ENCODE peak calls at places on chromosomes 13 and 19, in six cellular contexts. H is body of pancreas, L is omental fat pad, B is breast epithelium, V is left ventricle myocardium inferior, Z is neural crest cell. I is an unnamed sample.

GRCh38 chr13:42967660-42968059 is 24.4 kb downstream of the EPSTI1 start:
- DNase-seq in L (no peak), H (no peak), Z (no peak), B (no peak), V (no peak), I (no peak)

GRCh38 chr13:70723732-70724131 is 615.5 kb upstream of the KLHL1 start:
- DNase-seq in H (no peak), Z (no peak), L (no peak), B (no peak), V (no peak), I (no peak)

GRCh38 chr13:33251131-33251629 is 34.4 kb downstream of the STARD13 start:
- DNase-seq in V (no peak), L (no peak), B (no peak), Z (no peak), H (no peak), I (no peak)

GRCh38 chr13:49998714-49999624 is 2.1 kb downstream of the TRIM13 start:
- DNase-seq in V (no peak), B (no peak), L (no peak), H (no peak), Z (no peak), I (no peak)

GRCh38 chr13:87666826-87667225 is 4.3 kb upstream of the SLITRK5 start:
- DNase-seq in Z (no peak), V (no peak), L (no peak), H (no peak), B (no peak), I (no peak)

GRCh38 chr13:30792257-30793000 is 57.1 kb downstream of the ALOX5AP start:
- DNase-seq in V (peak; percentile 77), B (peak; percentile 91), L (no peak), H (peak; percentile 80), Z (no peak), I (peak; percentile 76)

GRCh38 chr19:31408460-31409124 is 59.4 kb upstream of the TSHZ3 start:
- DNase-seq in H (no peak), Z (no peak), L (no peak), B (no peak), V (no peak), I (no peak)

GRCh38 chr13:19264711-19265110 is 83.1 kb upstream of the TUBA3C start:
- DNase-seq in H (no peak), Z (no peak), B (no peak), V (no peak), L (no peak), I (no peak)

GRCh38 chr19:33098023-33098652 is 17.2 kb downstream of the GPATCH1 start:
- DNase-seq in B (no peak), V (no peak), H (peak; percentile 28), L (no peak), Z (no peak), I (no peak)

GRCh38 chr19:41265376-41266153 is 1.4 kb downstream of the HNRNPUL1 start:
- DNase-seq in H (peak; percentile 10), V (no peak), B (no peak), L (no peak), Z (peak; percentile 2), I (no peak)

GRCh38 chr13:30892966-30893365 is 13.1 kb upstream of the MEDAG start:
- DNase-seq in H (peak; percentile 33), Z (peak; percentile 47), L (no peak), V (no peak), B (no peak), I (no peak)

GRCh38 chr19:19459707-19460251 is 54.3 kb downstream of the GATAD2A start:
- DNase-seq in V (peak; percentile 46), Z (no peak), B (no peak), H (peak; percentile 35), L (no peak), I (no peak)

GRCh38 chr19:10037809-10038208 is 24.5 kb downstream of the RDH8 start:
- DNase-seq in L (no peak), B (no peak), H (peak; percentile 49), Z (no peak), V (no peak), I (no peak)

GRCh38 chr19:45076851-45077730 is 813 bp upstream of the ZNF296 start:
- DNase-seq in H (no peak), B (no peak), L (no peak), V (no peak), Z (no peak), I (no peak)

GRCh38 chr13:107721436-107721835 is 493.9 kb downstream of the LIG4 start:
- DNase-seq in V (no peak), B (no peak), Z (no peak), H (no peak), L (no peak), I (no peak)

GRCh38 chr13:28716511-28716910 is 2.3 kb downstream of the SLC46A3 start:
- DNase-seq in Z (no peak), B (peak; percentile 38), H (peak; percentile 56), L (no peak), V (peak; percentile 30), I (peak; percentile 7)

GRCh38 chr19:33385956-33386355 is 12.4 kb downstream of the CEBPG start:
- DNase-seq in L (no peak), Z (no peak), V (peak; percentile 60), H (no peak), B (no peak), I (no peak)

GRCh38 chr13:100129605-100130004 is 40.7 kb downstream of the PCCA start:
- DNase-seq in H (no peak), V (no peak), B (no peak), Z (no peak), L (no peak), I (no peak)

GRCh38 chr19:33252418-33252962 is 26.8 kb upstream of the SLC7A10 start:
- DNase-seq in L (no peak), H (no peak), V (no peak), B (no peak), Z (no peak), I (no peak)

GRCh38 chr19:18889949-18890745 is 5.8 kb downstream of the CERS1 start:
- DNase-seq in Z (no peak), V (no peak), H (no peak), L (no peak), B (no peak), I (no peak)

GRCh38 chr19:33406521-33407139 is 33.1 kb downstream of the CEBPG start:
- DNase-seq in V (peak; percentile 69), Z (peak; percentile 95), H (peak; percentile 82), B (no peak), L (peak; percentile 83), I (peak; percentile 80)

GRCh38 chr19:11535792-11536595 is 2.7 kb upstream of the CNN1 start:
- DNase-seq in B (peak; percentile 90), L (peak; percentile 95), V (peak; percentile 92), Z (peak; percentile 92), H (peak; percentile 96), I (peak; percentile 88)

GRCh38 chr19:7657047-7657779 is 11.6 kb upstream of the RETN start:
- DNase-seq in L (no peak), Z (no peak), H (no peak), V (no peak), B (no peak), I (no peak)

GRCh38 chr13:99977912-99978780 is 3.4 kb upstream of the ZIC2 start:
- DNase-seq in V (no peak), Z (no peak), B (no peak), L (no peak), H (no peak), I (no peak)

GRCh38 chr13:94947965-94948371 is 235.6 kb upstream of the SOX21 start:
- DNase-seq in B (no peak), Z (no peak), H (no peak), L (no peak), V (no peak), I (peak; percentile 55)

GRCh38 chr13:94947392-94947791 is 235.0 kb upstream of the SOX21 start:
- DNase-seq in L (no peak), B (no peak), Z (no peak), V (no peak), H (no peak), I (no peak)

GRCh38 chr13:94952787-94953186 is 240.4 kb upstream of the SOX21 start:
- DNase-seq in V (no peak), Z (no peak), H (no peak), L (no peak), B (no peak), I (no peak)

GRCh38 chr13:94950303-94950702 is 238.0 kb upstream of the SOX21 start:
- DNase-seq in L (no peak), V (no peak), H (no peak), Z (no peak), B (no peak), I (no peak)
- TF ChIP-seq CTCF in L (no peak), V (no peak), H (no peak), Z (peak; percentile 59), B (no peak), I (peak; percentile 17)

GRCh38 chr13:46145950-46146349 is 36.0 kb downstream of the LCP1 start:
- DNase-seq in H (no peak), B (no peak), V (no peak), L (no peak), Z (no peak), I (no peak)
- TF ChIP-seq CTCF in H (no peak), B (no peak), V (no peak), L (no peak), Z (no peak), I (no peak)

DNA sequence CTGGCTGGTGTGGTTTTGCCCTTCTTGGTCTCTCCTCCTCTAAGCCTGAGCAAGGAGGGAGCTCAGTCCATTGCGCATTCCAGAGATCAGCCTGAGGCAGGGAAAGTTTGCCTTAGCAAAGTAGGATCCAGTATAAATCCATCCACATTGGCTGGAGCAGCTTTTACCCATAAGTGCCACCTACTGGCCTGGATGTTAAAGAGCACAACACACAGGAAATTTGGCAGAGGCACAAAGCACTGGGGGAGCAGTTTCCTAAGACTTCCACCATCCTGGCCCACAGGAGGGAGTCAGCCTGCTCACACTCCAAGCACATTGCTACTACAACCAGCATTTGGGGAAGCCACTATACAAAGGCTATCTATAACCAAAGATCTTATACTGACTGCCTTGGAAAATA is 1124.2 kb downstream of the SLITRK1 start:
- DNase-seq in H (no peak), B (no peak), V (no peak), Z (no peak), L (no peak), I (no peak)
- TF ChIP-seq CTCF in H (no peak), B (no peak), V (no peak), Z (peak; percentile 45), L (no peak), I (peak; percentile 16)

GRCh38 chr13:111048387-111048786 is 66.7 kb upstream of the ARHGEF7 start:
- DNase-seq in L (no peak), B (no peak), Z (no peak), V (no peak), H (no peak), I (no peak)

GRCh38 chr13:111046590-111047141 is 68.4 kb upstream of the ARHGEF7 start:
- DNase-seq in H (no peak), Z (no peak), V (no peak), B (no peak), L (no peak), I (no peak)

GRCh38 chr13:111045170-111045569 is 69.9 kb upstream of the ARHGEF7 start:
- DNase-seq in B (no peak), H (no peak), V (no peak), L (no peak), Z (no peak), I (no peak)

GRCh38 chr13:111049791-111050538 is 65.1 kb upstream of the ARHGEF7 start:
- DNase-seq in B (no peak), V (no peak), L (no peak), Z (no peak), H (peak; percentile 65), I (no peak)

DNA sequence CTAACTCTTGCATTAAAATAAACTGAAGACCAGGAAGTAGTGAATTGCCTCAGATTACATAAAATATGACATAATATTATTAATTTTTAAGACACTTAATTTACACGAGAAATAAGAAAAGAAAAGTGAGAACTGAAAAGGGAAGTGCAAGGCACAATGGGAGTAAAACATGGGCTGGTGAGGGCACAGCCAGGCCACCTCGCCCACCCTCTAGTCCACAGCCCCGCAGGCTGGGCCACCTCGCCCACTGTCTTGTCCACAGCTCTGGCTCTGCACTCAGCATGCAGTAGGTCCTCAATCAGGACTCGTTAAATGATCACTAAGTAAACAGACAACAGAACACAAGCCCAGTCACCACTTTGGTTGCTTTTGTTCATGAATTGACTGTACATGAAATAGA is 67.8 kb upstream of the ARHGEF7 start:
- DNase-seq in Z (no peak), V (no peak), H (no peak), B (no peak), L (no peak), I (no peak)
- TF ChIP-seq CTCF in Z (no peak), V (no peak), H (no peak), B (no peak), L (no peak), I (no peak)